ENCODE peak calls at places on chromosome 6, in nine cellular contexts. One of them, this sample, is unnamed.
A peak's percentile ranks its signal among the peaks of the same experiment; 100 is the strongest.

GRCh38 chr6:145247677-145248419 is 487.5 kb downstream of the EPM2A start:
- DNase-seq in pancreas: no peak
- DNase-seq in HFFc6: peak; percentile 87
- DNase-seq in AG04450: peak; percentile 88
- DNase-seq in IMR-90: peak; percentile 98
- DNase-seq in cardiac fibroblast: peak; percentile 74
- DNase-seq in GM13976: no peak
- DNase-seq in heart left ventricle: no peak
- DNase-seq in endothelial cell: no peak
- DNase-seq in this sample: no peak

GRCh38 chr6:13273931-13274706 is 54.2 kb downstream of the TBC1D7 start:
- DNase-seq in pancreas: peak; percentile 56
- DNase-seq in HFFc6: no peak
- DNase-seq in AG04450: no peak
- DNase-seq in IMR-90: no peak
- DNase-seq in cardiac fibroblast: no peak
- DNase-seq in GM13976: peak; percentile 77
- DNase-seq in heart left ventricle: peak; percentile 68
- DNase-seq in endothelial cell: no peak
- DNase-seq in this sample: no peak

GRCh38 chr6:129795261-129795660 is 65.9 kb downstream of the TMEM244 start:
- DNase-seq in pancreas: no peak
- DNase-seq in HFFc6: peak; percentile 48
- DNase-seq in AG04450: no peak
- DNase-seq in IMR-90: no peak
- DNase-seq in cardiac fibroblast: no peak
- DNase-seq in GM13976: no peak
- DNase-seq in heart left ventricle: no peak
- DNase-seq in endothelial cell: no peak
- DNase-seq in this sample: no peak

GRCh38 chr6:170167657-170168159 is 123.2 kb downstream of the DLL1 start:
- DNase-seq in pancreas: peak; percentile 9
- DNase-seq in HFFc6: no peak
- DNase-seq in AG04450: no peak
- DNase-seq in IMR-90: no peak
- DNase-seq in cardiac fibroblast: no peak
- DNase-seq in GM13976: no peak
- DNase-seq in heart left ventricle: peak; percentile 65
- DNase-seq in endothelial cell: no peak
- DNase-seq in this sample: no peak

GRCh38 chr6:54473328-54473727 is 165.1 kb downstream of the TINAG start:
- DNase-seq in pancreas: no peak
- DNase-seq in HFFc6: no peak
- DNase-seq in AG04450: no peak
- DNase-seq in IMR-90: no peak
- DNase-seq in cardiac fibroblast: no peak
- DNase-seq in GM13976: no peak
- DNase-seq in heart left ventricle: no peak
- DNase-seq in endothelial cell: no peak
- DNase-seq in this sample: no peak

GRCh38 chr6:44090465-44090864 is 36.8 kb downstream of the MRPL14 start:
- DNase-seq in pancreas: no peak
- DNase-seq in HFFc6: no peak
- DNase-seq in AG04450: no peak
- DNase-seq in IMR-90: no peak
- DNase-seq in cardiac fibroblast: no peak
- DNase-seq in GM13976: no peak
- DNase-seq in heart left ventricle: no peak
- DNase-seq in endothelial cell: no peak
- DNase-seq in this sample: no peak

GRCh38 chr6:16956371-16956770 is 145.5 kb upstream of the STMND1 start:
- DNase-seq in pancreas: no peak
- DNase-seq in HFFc6: no peak
- DNase-seq in AG04450: no peak
- DNase-seq in IMR-90: no peak
- DNase-seq in cardiac fibroblast: peak; percentile 64
- DNase-seq in GM13976: no peak
- DNase-seq in heart left ventricle: no peak
- DNase-seq in endothelial cell: no peak
- DNase-seq in this sample: no peak

GRCh38 chr6:53179961-53180651 is 31.5 kb upstream of the GCM1 start:
- DNase-seq in pancreas: peak; percentile 60
- DNase-seq in HFFc6: no peak
- DNase-seq in AG04450: no peak
- DNase-seq in IMR-90: peak; percentile 33
- DNase-seq in cardiac fibroblast: peak; percentile 41
- DNase-seq in GM13976: no peak
- DNase-seq in heart left ventricle: peak; percentile 61
- DNase-seq in endothelial cell: no peak
- DNase-seq in this sample: peak; percentile 89

GRCh38 chr6:107832146-107833056 is 8.3 kb upstream of the SCML4 start:
- DNase-seq in pancreas: no peak
- DNase-seq in HFFc6: no peak
- DNase-seq in AG04450: no peak
- DNase-seq in IMR-90: no peak
- DNase-seq in cardiac fibroblast: no peak
- DNase-seq in GM13976: no peak
- DNase-seq in heart left ventricle: no peak
- DNase-seq in endothelial cell: no peak
- DNase-seq in this sample: no peak

GRCh38 chr6:126167726-126168125 is 172.2 kb upstream of the CENPW start:
- DNase-seq in pancreas: no peak
- DNase-seq in HFFc6: no peak
- DNase-seq in AG04450: no peak
- DNase-seq in IMR-90: peak; percentile 38
- DNase-seq in cardiac fibroblast: no peak
- DNase-seq in GM13976: no peak
- DNase-seq in heart left ventricle: no peak
- DNase-seq in endothelial cell: no peak
- DNase-seq in this sample: no peak

GRCh38 chr6:126170433-126170832 is 169.5 kb upstream of the CENPW start:
- DNase-seq in pancreas: no peak
- DNase-seq in HFFc6: no peak
- DNase-seq in AG04450: no peak
- DNase-seq in IMR-90: no peak
- DNase-seq in cardiac fibroblast: no peak
- DNase-seq in GM13976: no peak
- DNase-seq in heart left ventricle: no peak
- DNase-seq in endothelial cell: no peak
- DNase-seq in this sample: no peak

GRCh38 chr6:126172151-126172550 is 167.8 kb upstream of the CENPW start:
- DNase-seq in pancreas: no peak
- DNase-seq in HFFc6: no peak
- DNase-seq in AG04450: no peak
- DNase-seq in IMR-90: no peak
- DNase-seq in cardiac fibroblast: no peak
- DNase-seq in GM13976: no peak
- DNase-seq in heart left ventricle: no peak
- DNase-seq in endothelial cell: no peak
- DNase-seq in this sample: no peak

GRCh38 chr6:126174697-126175096 is 165.2 kb upstream of the CENPW start:
- DNase-seq in pancreas: no peak
- DNase-seq in HFFc6: no peak
- DNase-seq in AG04450: no peak
- DNase-seq in IMR-90: no peak
- DNase-seq in cardiac fibroblast: no peak
- DNase-seq in GM13976: no peak
- DNase-seq in heart left ventricle: no peak
- DNase-seq in endothelial cell: no peak
- DNase-seq in this sample: no peak

GRCh38 chr6:126170875-126171489 is 168.9 kb upstream of the CENPW start:
- DNase-seq in pancreas: no peak
- DNase-seq in HFFc6: peak; percentile 11
- DNase-seq in AG04450: no peak
- DNase-seq in IMR-90: peak; percentile 26
- DNase-seq in cardiac fibroblast: peak; percentile 50
- DNase-seq in GM13976: peak; percentile 34
- DNase-seq in heart left ventricle: no peak
- DNase-seq in endothelial cell: peak; percentile 33
- DNase-seq in this sample: no peak
- TF ChIP-seq CTCF in pancreas: no peak
- TF ChIP-seq CTCF in HFFc6: peak; percentile 82
- TF ChIP-seq CTCF in AG04450: peak; percentile 44
- TF ChIP-seq CTCF in IMR-90: peak; percentile 49
- TF ChIP-seq CTCF in cardiac fibroblast: peak; percentile 75
- TF ChIP-seq CTCF in GM13976: peak; percentile 45
- TF ChIP-seq CTCF in heart left ventricle: peak; percentile 6
- TF ChIP-seq CTCF in endothelial cell: peak; percentile 75
- TF ChIP-seq CTCF in this sample: peak; percentile 47

DNA sequence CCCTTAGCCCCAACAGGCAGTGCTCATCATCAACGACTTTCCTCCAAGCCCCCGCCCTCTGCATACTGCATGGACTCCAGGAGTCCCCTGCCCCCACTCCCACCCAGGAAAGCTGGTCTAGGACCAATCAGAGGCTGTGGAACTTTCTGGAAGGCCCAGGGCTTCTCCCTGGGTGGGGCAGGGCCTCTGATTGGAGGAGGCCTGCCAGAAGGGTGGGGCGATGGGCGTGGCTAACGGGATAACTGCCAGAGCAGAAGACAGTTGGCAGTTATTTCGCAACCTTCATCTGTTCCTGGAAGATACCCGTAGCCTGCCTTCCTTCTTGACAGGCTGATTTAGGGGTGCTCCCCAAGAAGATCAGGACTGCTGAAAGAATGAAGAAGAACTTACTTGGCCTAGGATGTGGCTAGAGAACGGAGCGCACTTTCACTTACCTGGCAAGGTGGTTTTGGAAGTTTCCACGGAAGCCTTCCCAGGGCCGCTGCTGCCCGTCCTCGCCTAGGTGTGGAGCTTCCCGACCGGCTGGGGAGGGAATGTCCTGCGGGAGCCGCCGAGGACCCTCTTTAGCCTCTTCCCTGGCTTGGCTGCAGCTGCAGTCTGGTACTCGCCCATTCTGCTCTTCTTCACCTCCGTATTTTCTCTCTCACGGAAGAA is 209.0 kb downstream of the LRFN2 start:
- DNase-seq in pancreas: no peak
- DNase-seq in HFFc6: no peak
- DNase-seq in AG04450: no peak
- DNase-seq in IMR-90: no peak
- DNase-seq in cardiac fibroblast: no peak
- DNase-seq in GM13976: no peak
- DNase-seq in heart left ventricle: no peak
- DNase-seq in endothelial cell: no peak
- DNase-seq in this sample: peak; percentile 71
- TF ChIP-seq CTCF in pancreas: no peak
- TF ChIP-seq CTCF in HFFc6: no peak
- TF ChIP-seq CTCF in AG04450: no peak
- TF ChIP-seq CTCF in IMR-90: no peak
- TF ChIP-seq CTCF in cardiac fibroblast: no peak
- TF ChIP-seq CTCF in GM13976: no peak
- TF ChIP-seq CTCF in heart left ventricle: no peak
- TF ChIP-seq CTCF in endothelial cell: no peak
- TF ChIP-seq CTCF in this sample: no peak

DNA sequence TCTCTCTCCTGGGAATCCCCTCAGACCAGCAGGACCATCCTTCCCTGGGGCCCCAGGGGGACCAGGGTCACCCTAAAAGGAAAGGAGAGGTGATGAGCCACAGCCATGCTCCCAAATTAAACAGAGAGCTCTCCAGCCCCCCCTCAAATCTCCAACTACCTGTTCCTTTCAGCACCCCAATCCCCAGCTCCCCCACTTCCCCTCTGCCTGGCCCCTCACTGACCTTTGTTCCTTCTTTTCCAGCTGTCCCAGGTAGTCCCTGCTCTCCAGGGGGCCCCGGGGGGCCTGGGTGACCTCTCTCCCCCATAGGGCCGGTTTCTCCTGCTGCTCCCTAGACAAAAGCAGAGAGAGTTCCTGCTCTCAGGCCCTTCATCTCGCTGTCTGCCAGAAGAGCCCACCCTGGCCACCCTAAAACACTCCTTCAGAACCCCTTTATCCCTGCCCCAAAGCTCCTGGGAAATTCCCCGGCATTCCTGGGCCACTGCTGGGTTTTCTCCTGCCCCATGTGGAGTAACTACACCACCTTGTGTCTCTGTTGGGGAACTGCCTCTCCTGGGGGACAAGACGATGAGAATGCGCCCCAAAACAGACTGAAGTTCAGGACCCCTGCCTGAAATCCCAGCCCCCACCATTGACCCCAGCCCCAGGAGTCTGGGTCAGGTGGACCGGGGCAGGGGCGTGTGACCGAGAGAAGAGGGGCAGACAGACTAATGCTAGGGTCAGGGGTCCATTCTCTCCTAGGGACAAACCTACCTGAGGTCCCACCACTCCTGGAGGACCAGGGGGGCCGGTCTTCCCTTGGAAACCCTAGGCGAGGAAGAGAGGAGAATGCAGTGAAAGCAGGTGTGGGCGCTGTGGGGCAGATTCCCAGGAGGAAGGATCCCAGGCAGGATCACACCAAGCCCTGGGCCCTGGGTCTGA is 19.7 kb downstream of the COL11A2 start:
- DNase-seq in pancreas: no peak
- DNase-seq in HFFc6: peak; percentile 38
- DNase-seq in AG04450: no peak
- DNase-seq in IMR-90: peak; percentile 49
- DNase-seq in cardiac fibroblast: peak; percentile 43
- DNase-seq in GM13976: peak; percentile 82
- DNase-seq in heart left ventricle: no peak
- DNase-seq in endothelial cell: peak; percentile 41
- DNase-seq in this sample: no peak
- TF ChIP-seq CTCF in pancreas: peak; percentile 9
- TF ChIP-seq CTCF in HFFc6: peak; percentile 81
- TF ChIP-seq CTCF in AG04450: peak; percentile 78
- TF ChIP-seq CTCF in IMR-90: peak; percentile 77
- TF ChIP-seq CTCF in cardiac fibroblast: peak; percentile 82
- TF ChIP-seq CTCF in GM13976: peak; percentile 70
- TF ChIP-seq CTCF in heart left ventricle: peak; percentile 30
- TF ChIP-seq CTCF in endothelial cell: peak; percentile 35
- TF ChIP-seq CTCF in this sample: peak; percentile 58

DNA sequence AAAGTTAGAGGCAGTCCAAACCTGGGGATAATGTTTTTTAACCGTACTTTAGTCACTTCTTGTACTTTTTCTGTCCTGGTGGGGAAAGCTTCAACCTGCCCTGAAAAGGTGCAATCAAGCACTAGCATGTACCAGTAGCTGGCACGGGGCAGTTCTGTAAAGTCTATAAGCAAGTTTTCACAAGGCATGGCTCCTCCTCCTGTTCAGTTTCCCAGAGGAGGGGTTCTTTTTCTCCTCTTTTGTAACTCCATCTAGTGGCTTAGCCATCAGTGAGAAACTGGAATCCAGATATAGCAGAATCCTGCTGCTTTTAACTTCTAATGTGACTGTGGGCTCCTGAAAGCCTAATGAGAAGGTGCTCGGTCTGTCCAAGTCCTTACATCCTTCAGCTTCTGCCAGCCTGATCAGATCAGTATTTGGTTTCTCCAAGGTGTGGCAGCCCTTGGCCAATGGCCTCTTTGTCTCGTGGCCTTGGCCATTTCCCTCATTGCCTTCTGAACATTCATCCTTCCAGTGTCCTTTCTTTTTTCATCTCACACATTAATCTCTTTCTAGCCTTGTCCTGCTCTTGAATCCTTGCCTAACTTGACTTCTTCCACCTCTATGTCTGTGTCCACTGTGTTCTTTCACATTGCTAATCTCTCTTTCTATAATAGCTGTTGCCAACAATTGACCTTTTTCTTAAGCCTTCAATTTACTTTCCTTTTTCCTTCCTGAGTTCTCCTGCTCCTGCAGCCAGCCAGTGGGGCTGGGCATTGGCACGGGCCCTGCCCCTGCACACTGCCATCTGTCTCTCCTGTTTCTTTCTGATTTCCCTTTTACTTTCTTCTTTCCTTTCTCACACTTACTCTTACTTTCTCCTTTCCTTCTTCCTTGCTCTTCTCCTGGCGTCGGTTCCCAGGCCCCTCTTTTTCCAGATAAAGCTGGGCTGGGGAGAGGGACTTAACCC is 222.0 kb upstream of the SYNCRIP start:
- DNase-seq in pancreas: peak; percentile 63
- DNase-seq in HFFc6: no peak
- DNase-seq in AG04450: no peak
- DNase-seq in IMR-90: peak; percentile 31
- DNase-seq in cardiac fibroblast: peak; percentile 43
- DNase-seq in GM13976: no peak
- DNase-seq in heart left ventricle: no peak
- DNase-seq in endothelial cell: no peak
- DNase-seq in this sample: no peak
- TF ChIP-seq CTCF in pancreas: no peak
- TF ChIP-seq CTCF in HFFc6: peak; percentile 21
- TF ChIP-seq CTCF in AG04450: peak; percentile 43
- TF ChIP-seq CTCF in IMR-90: peak; percentile 13
- TF ChIP-seq CTCF in cardiac fibroblast: peak; percentile 20
- TF ChIP-seq CTCF in GM13976: no peak
- TF ChIP-seq CTCF in heart left ventricle: no peak
- TF ChIP-seq CTCF in endothelial cell: no peak
- TF ChIP-seq CTCF in this sample: no peak